ENCODE peak calls at places on chromosomes 3 and 15, in seven cellular contexts. A, B, S, C, I, U and G are unnamed samples.

GRCh38 chr3:190497809-190498208 is 16.1 kb upstream of the IL1RAP start:
- DNase-seq in B (no peak), U (no peak), S (no peak), A (no peak), C (no peak), I (no peak), G (no peak)

GRCh38 chr3:44339990-44340389 is 1.4 kb downstream of the TCAIM start:
- DNase-seq in S (no peak), C (no peak), B (no peak), U (no peak), I (no peak), A (no peak), G (no peak)

GRCh38 chr3:193828477-193828876 is 235.5 kb downstream of the OPA1 start:
- DNase-seq in C (no peak), B (peak; percentile 24), I (peak; percentile 78), A (no peak), U (peak; percentile 51), S (no peak), G (no peak)

GRCh38 chr3:64798316-64798715 is 110.5 kb upstream of the ADAMTS9 start:
- DNase-seq in A (no peak), U (no peak), C (no peak), I (no peak), B (no peak), S (no peak), G (no peak)

GRCh38 chr15:82597815-82598214 is 49.3 kb downstream of the CPEB1 start:
- DNase-seq in I (peak; percentile 12), S (no peak), A (no peak), C (no peak), U (no peak), B (no peak), G (no peak)

GRCh38 chr15:66072616-66073361 is 180.8 kb downstream of the MEGF11 start:
- DNase-seq in I (no peak), A (no peak), S (no peak), B (no peak), C (no peak), U (peak; percentile 31), G (no peak)

GRCh38 chr3:38763569-38763968 is 52.4 kb downstream of the SCN10A start:
- DNase-seq in A (no peak), I (no peak), C (no peak), U (no peak), B (no peak), S (no peak), G (no peak)

GRCh38 chr3:186476044-186476468 is 68.1 kb downstream of the CRYGS start:
- DNase-seq in U (no peak), A (no peak), B (no peak), S (no peak), C (no peak), I (no peak), G (no peak)

GRCh38 chr3:44896449-44896848 is 22.0 kb downstream of the TGM4 start:
- DNase-seq in S (no peak), I (no peak), A (no peak), B (no peak), U (no peak), C (no peak), G (no peak)

GRCh38 chr15:29888651-29889050 is 66.4 kb upstream of the TJP1 start:
- DNase-seq in I (no peak), B (no peak), U (no peak), A (no peak), C (peak; percentile 25), S (no peak), G (no peak)

GRCh38 chr3:13338231-13338630 is 81.9 kb downstream of the NUP210 start:
- DNase-seq in B (no peak), I (no peak), C (no peak), S (no peak), U (no peak), A (no peak), G (no peak)

GRCh38 chr3:146390006-146390772 is 79.2 kb downstream of the PLSCR2 start:
- DNase-seq in A (no peak), U (no peak), I (no peak), B (no peak), S (no peak), C (no peak), G (no peak)

GRCh38 chr15:99480223-99480810 is 85.5 kb upstream of the MEF2A start:
- DNase-seq in B (no peak), A (peak; percentile 44), I (no peak), U (no peak), S (no peak), C (no peak), G (no peak)

GRCh38 chr3:29267231-29267630 is 13.6 kb upstream of the RBMS3 start:
- DNase-seq in B (no peak), C (no peak), I (no peak), U (no peak), A (no peak), S (no peak), G (no peak)

GRCh38 chr3:120052685-120053084 is 41.6 kb downstream of the GSK3B start:
- DNase-seq in I (no peak), C (no peak), B (no peak), U (no peak), A (no peak), S (peak; percentile 12), G (no peak)

GRCh38 chr3:48594431-48595049 is 589 bp downstream of the COL7A1 start:
- DNase-seq in I (peak; percentile 55), A (no peak), B (no peak), U (no peak), S (no peak), C (no peak), G (no peak)

GRCh38 chr3:20905210-20905805 is 719.3 kb upstream of the SGO1 start:
- DNase-seq in I (no peak), C (no peak), B (no peak), S (no peak), U (no peak), A (no peak), G (no peak)

GRCh38 chr3:18656866-18657265 is 231.7 kb upstream of the SATB1 start:
- DNase-seq in A (no peak), U (no peak), B (no peak), C (no peak), S (no peak), I (no peak), G (no peak)

GRCh38 chr3:13141991-13142412 is 68.8 kb upstream of the IQSEC1 start:
- DNase-seq in C (peak; percentile 18), B (no peak), S (no peak), I (no peak), A (no peak), U (no peak), G (peak; percentile 83)

GRCh38 chr3:197029511-197030167 is at the start of gene MELTF:
- DNase-seq in U (peak; percentile 61), S (peak; percentile 11), I (peak; percentile 83), C (no peak), A (peak; percentile 94), B (peak; percentile 72), G (peak; percentile 88)

GRCh38 chr15:47517737-47518136 is 199.6 kb upstream of the SEMA6D start:
- DNase-seq in A (no peak), S (no peak), C (no peak), U (no peak), I (no peak), B (no peak), G (no peak)

GRCh38 chr15:40498418-40498817 is 27.6 kb downstream of the CHST14 start:
- DNase-seq in I (no peak), C (no peak), B (no peak), U (no peak), A (no peak), S (no peak), G (no peak)

GRCh38 chr3:42502429-42503250 is at the start of gene VIPR1:
- DNase-seq in I (peak; percentile 86), C (peak; percentile 10), A (peak; percentile 93), U (peak; percentile 91), B (peak; percentile 95), S (no peak), G (peak; percentile 84)